ENCODE peak calls at places on chromosomes 3 and 15, in nine cellular contexts. J, P, E, H, V, A, W, U and D are unnamed samples. For H3K27me3, the result is how much of the 10 kb centered on the place peaks cover.

GRCh38 chr3:133362539-133362938 is 37.3 kb upstream of the BFSP2 start:
- DNase-seq in J (no peak), P (no peak), E (no peak), H (no peak), V (no peak), A (no peak), W (no peak), U (no peak), D (no peak)

GRCh38 chr15:74995779-74996765 is 709 bp downstream of the SCAMP5 start:
- DNase-seq in J (no peak), P (peak), E (no peak), H (no peak), V (peak), A (peak), W (no peak), U (no peak), D (no peak)

GRCh38 chr15:101641134-101641764 is 10.9 kb downstream of the TM2D3 start:
- DNase-seq in J (peak), P (peak), E (peak), H (no peak), V (peak), A (peak), W (peak), U (peak), D (no peak)

GRCh38 chr3:155217591-155217990 is 75.9 kb downstream of the STRIT1 start:
- DNase-seq in J (peak), P (no peak), E (peak), H (no peak), V (no peak), A (no peak), W (no peak), U (no peak), D (no peak)

GRCh38 chr3:20023663-20024417 is 11.8 kb upstream of the PP2D1 start:
- DNase-seq in J (no peak), P (peak), E (no peak), H (no peak), V (no peak), A (peak), W (no peak), U (no peak), D (no peak)

GRCh38 chr3:193548406-193548805 is 6.3 kb downstream of the ATP13A4 start:
- DNase-seq in J (no peak), P (no peak), E (no peak), H (no peak), V (no peak), A (no peak), W (no peak), U (no peak), D (no peak)

GRCh38 chr3:111758642-111759041 is 100.4 kb upstream of the PHLDB2 start:
- DNase-seq in J (peak), P (no peak), E (peak), H (no peak), V (no peak), A (no peak), W (no peak), U (no peak), D (no peak)

GRCh38 chr3:125032683-125033082 is 23.1 kb downstream of the HEG1 start:
- DNase-seq in J (no peak), P (no peak), E (no peak), H (no peak), V (no peak), A (no peak), W (no peak), U (no peak), D (no peak)

GRCh38 chr15:72358532-72359180 is 17.2 kb downstream of the HEXA start:
- DNase-seq in J (peak), P (peak), E (peak), H (peak), V (peak), A (no peak), W (no peak), U (peak), D (peak)

GRCh38 chr15:50049871-50050270 is 69.2 kb downstream of the ATP8B4 start:
- DNase-seq in J (peak), P (no peak), E (peak), H (no peak), V (no peak), A (no peak), W (no peak), U (peak), D (peak)

GRCh38 chr3:62379206-62379834 is 6.0 kb upstream of the FEZF2 start:
- DNase-seq in J (no peak), P (no peak), E (no peak), H (no peak), V (no peak), A (no peak), W (no peak), U (no peak), D (no peak)
- H3K4me3 ChIP-seq in J (no peak), P (no peak), E (no peak), H (no peak), V (no peak), A (no peak), W (no peak), U (no peak), D (no peak)

DNA sequence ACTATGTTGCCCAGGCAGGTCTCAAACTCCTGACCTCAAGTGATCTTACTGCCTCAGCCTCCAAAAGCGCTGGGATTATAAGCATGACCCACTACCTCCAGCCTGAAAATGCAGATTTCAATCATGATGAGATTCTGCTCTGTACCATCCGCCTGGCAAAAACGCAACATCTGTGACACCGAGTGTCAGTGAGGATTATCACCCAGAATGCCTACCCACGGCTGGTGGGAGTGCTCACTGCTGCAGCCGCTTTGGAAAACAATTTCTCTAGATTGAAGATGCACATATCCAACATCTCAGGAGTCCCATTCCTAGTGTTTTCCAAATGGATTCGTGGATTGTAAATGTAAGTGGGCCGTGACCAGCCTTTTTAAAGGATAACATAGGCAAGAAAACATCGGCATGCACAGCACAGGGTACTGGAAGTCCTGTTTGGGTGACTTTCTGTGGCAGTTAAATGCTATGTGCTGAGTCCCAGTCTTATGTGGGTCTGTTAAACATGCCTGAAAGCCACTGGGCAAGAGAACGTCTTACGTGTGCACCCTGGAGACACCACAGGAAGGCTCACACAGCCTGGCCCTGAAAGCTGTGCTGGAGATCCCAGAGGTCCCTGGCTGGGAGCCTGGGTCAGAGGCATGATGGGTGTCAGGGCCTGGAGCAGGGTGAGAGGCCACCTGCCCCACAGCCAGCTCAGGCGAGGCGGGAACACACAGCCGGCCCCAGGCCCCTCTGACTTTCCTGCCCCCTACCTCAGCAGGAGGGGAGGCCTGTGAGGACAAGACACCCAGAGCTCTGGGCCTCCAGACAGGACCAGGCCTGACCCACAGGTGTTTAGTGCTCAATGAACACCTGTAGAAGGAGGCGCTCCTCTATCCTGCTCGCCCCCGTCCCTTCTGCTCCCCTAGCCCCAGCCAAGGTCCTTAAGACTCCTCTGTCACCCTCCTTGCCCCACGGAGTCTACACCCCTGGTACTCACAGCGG is 918 bp downstream of the PRSS50 start:
- DNase-seq in J (no peak), P (no peak), E (no peak), H (peak), V (no peak), A (no peak), W (no peak), U (no peak), D (no peak)
- H3K27me3 ChIP-seq in J (under half), P (under half), E (half or more), H (under half), V (under half), A (under half), W (under half), U (under half), D (under half)

GRCh38 chr15:65211157-65211982 is at the start of gene CILP:
- DNase-seq in J (peak), P (no peak), E (peak), H (no peak), V (peak), A (peak), W (no peak), U (peak), D (no peak)

GRCh38 chr15:65213241-65213640 is 2.0 kb upstream of the CILP start:
- DNase-seq in J (no peak), P (no peak), E (no peak), H (no peak), V (no peak), A (no peak), W (no peak), U (no peak), D (no peak)

GRCh38 chr15:65214010-65214409 is 2.7 kb upstream of the CILP start:
- DNase-seq in J (no peak), P (no peak), E (no peak), H (no peak), V (no peak), A (peak), W (no peak), U (no peak), D (no peak)

GRCh38 chr15:65209701-65210643 is 1.3 kb downstream of the CILP start:
- DNase-seq in J (peak), P (no peak), E (no peak), H (no peak), V (no peak), A (no peak), W (no peak), U (no peak), D (no peak)

DNA sequence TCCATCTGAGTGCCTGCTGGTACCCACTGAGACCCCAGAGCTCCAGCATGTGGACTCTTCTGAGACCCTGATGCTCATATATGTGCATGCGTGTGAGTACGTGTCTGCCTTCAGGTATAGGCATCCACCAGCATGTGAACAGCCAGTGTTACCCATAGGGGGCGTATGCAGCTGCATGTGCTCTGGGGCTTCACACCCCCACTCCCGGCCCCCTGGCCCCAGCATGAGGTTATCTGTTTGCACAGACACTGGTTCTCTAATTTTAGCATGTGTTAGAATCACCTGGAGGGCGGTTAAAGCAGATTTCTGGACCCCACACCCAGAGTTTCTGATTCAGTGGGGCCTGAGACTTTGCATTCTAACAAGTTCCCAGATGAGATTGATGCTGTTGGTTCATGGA is 824 bp upstream of the CILP start:
- DNase-seq in J (no peak), P (no peak), E (no peak), H (no peak), V (peak), A (no peak), W (no peak), U (no peak), D (no peak)
- TF ChIP-seq CTCF in J (peak), P (no peak), E (peak), H (peak), V (peak), A (no peak), W (no peak), U (peak), D (peak)

GRCh38 chr3:16937421-16937820 is 52.7 kb downstream of the PLCL2 start:
- DNase-seq in J (no peak), P (no peak), E (no peak), H (no peak), V (no peak), A (no peak), W (no peak), U (no peak), D (no peak)
- H3K4me3 ChIP-seq in J (no peak), P (no peak), E (no peak), H (no peak), V (no peak), A (no peak), W (no peak), U (no peak), D (no peak)

GRCh38 chr3:127420825-127421224 is 133.0 kb upstream of the PRR20G start:
- DNase-seq in J (no peak), P (no peak), E (no peak), H (no peak), V (no peak), A (no peak), W (no peak), U (no peak), D (no peak)
- H3K27me3 ChIP-seq in J (under half), P (half or more), E (under half), H (under half), V (under half), A (under half), W (under half), U (under half), D (under half)